ENCODE peak calls at places on chromosomes 12 and 14, in six cellular contexts. F is endothelial cell, C is mesothelial cell of epicardium, X is transverse colon, S is A673, W is stomach. M is an unnamed sample.

GRCh38 chr14:77181603-77182437 is at the start of gene TMEM63C:
- DNase-seq in S (peak; percentile 80), F (peak; percentile 64), X (peak; percentile 85), C (peak; percentile 78), W (peak; percentile 52), M (no peak)

GRCh38 chr12:106142591-106143261 is 4.0 kb upstream of the NUAK1 start:
- DNase-seq in C (no peak), X (no peak), F (no peak), S (no peak), W (no peak), M (no peak)

GRCh38 chr14:72540836-72541235 is 353.1 kb downstream of the DPF3 start:
- DNase-seq in W (no peak), X (no peak), F (no peak), S (no peak), C (no peak), M (no peak)

GRCh38 chr12:53298154-53298553 is 1.3 kb upstream of the MYG1 start:
- DNase-seq in C (no peak), W (no peak), X (no peak), S (no peak), F (no peak), M (no peak)

GRCh38 chr14:61699092-61699491 is 3.8 kb downstream of the HIF1A start:
- DNase-seq in W (no peak), F (no peak), C (no peak), X (no peak), S (no peak), M (no peak)

GRCh38 chr12:69136931-69137613 is 102.3 kb upstream of the CPSF6 start:
- DNase-seq in S (no peak), X (no peak), F (no peak), W (no peak), C (no peak), M (no peak)

GRCh38 chr14:93688239-93688666 is 100.0 kb downstream of the PRIMA1 start:
- DNase-seq in F (no peak), S (no peak), W (no peak), C (no peak), X (no peak), M (no peak)

GRCh38 chr12:96219700-96220206 is 25.6 kb downstream of the ELK3 start:
- DNase-seq in F (no peak), X (no peak), W (no peak), C (no peak), S (no peak), M (no peak)

GRCh38 chr12:11822071-11822818 is 172.8 kb downstream of the ETV6 start:
- DNase-seq in F (no peak), S (peak; percentile 87), W (peak; percentile 38), X (peak; percentile 55), C (peak; percentile 59), M (peak; percentile 62)

GRCh38 chr14:58428011-58428807 is 690 bp downstream of the KIAA0586 start:
- DNase-seq in X (peak; percentile 12), W (no peak), F (peak; percentile 10), S (peak; percentile 74), C (no peak), M (no peak)

GRCh38 chr12:88496429-88497190 is 83.7 kb downstream of the KITLG start:
- DNase-seq in S (no peak), W (no peak), C (no peak), X (no peak), F (no peak), M (no peak)

GRCh38 chr14:59632381-59632780 is 55.8 kb upstream of the CCDC175 start:
- DNase-seq in S (peak; percentile 58), C (no peak), F (peak; percentile 60), X (peak; percentile 30), W (peak; percentile 34), M (no peak)

GRCh38 chr12:4997939-4998338 is 45.7 kb upstream of the KCNA5 start:
- DNase-seq in C (no peak), X (no peak), S (peak; percentile 26), W (no peak), F (no peak), M (no peak)

GRCh38 chr14:89576132-89576923 is 159.3 kb upstream of the FOXN3 start:
- DNase-seq in S (no peak), F (no peak), X (no peak), C (no peak), W (no peak), M (no peak)

GRCh38 chr14:92897922-92898599 is 24.9 kb upstream of the CHGA start:
- DNase-seq in F (no peak), X (no peak), C (no peak), W (no peak), S (no peak), M (no peak)

GRCh38 chr12:116067892-116068291 is 209.6 kb downstream of the MED13L start:
- DNase-seq in W (no peak), S (no peak), X (no peak), C (no peak), F (no peak), M (no peak)

GRCh38 chr14:59570122-59570521 is 6.5 kb downstream of the CCDC175 start:
- DNase-seq in C (no peak), F (no peak), S (peak; percentile 56), W (no peak), X (no peak), M (no peak)

GRCh38 chr14:69054030-69054429 is 74.9 kb upstream of the ACTN1 start:
- DNase-seq in X (no peak), S (no peak), F (no peak), W (no peak), C (no peak), M (no peak)

GRCh38 chr12:82525616-82526015 is 161.1 kb upstream of the TMTC2 start:
- DNase-seq in W (no peak), X (no peak), F (no peak), S (no peak), C (no peak), M (no peak)

GRCh38 chr14:23362200-23362599 is 2.8 kb downstream of the EFS start:
- DNase-seq in X (no peak), W (no peak), S (no peak), F (no peak), C (no peak), M (no peak)

GRCh38 chr12:47400251-47400650 is 305.6 kb downstream of the RPAP3 start:
- DNase-seq in W (no peak), F (no peak), S (no peak), C (no peak), X (no peak), M (no peak)

GRCh38 chr12:52925717-52926595 is 21.1 kb upstream of the KRT8 start:
- DNase-seq in W (peak; percentile 71), F (no peak), S (no peak), C (no peak), X (peak; percentile 73), M (no peak)

GRCh38 chr14:53470351-53471043 is 317.4 kb upstream of the DDHD1 start:
- DNase-seq in F (no peak), S (no peak), X (no peak), W (no peak), C (no peak), M (no peak)

GRCh38 chr12:29521951-29522350 is 24.5 kb upstream of the OVCH1 start:
- DNase-seq in C (no peak), W (no peak), S (no peak), X (no peak), F (no peak), M (no peak)

GRCh38 chr14:81137316-81137715 is 83.4 kb downstream of the GTF2A1 start:
- DNase-seq in W (no peak), C (no peak), S (peak; percentile 7), X (no peak), F (no peak), M (no peak)

GRCh38 chr12:118034429-118035193 is 18.1 kb downstream of the RFC5 start:
- DNase-seq in S (peak; percentile 48), W (no peak), C (no peak), F (peak; percentile 11), X (peak; percentile 25), M (no peak)

GRCh38 chr14:57875985-57876384 is 10.1 kb upstream of the SLC35F4 start:
- DNase-seq in S (no peak), C (no peak), F (no peak), X (no peak), W (no peak), M (no peak)

GRCh38 chr14:60964901-60965300 is 16.0 kb downstream of the TRMT5 start:
- DNase-seq in X (no peak), F (no peak), S (no peak), W (no peak), C (no peak), M (no peak)

DNA sequence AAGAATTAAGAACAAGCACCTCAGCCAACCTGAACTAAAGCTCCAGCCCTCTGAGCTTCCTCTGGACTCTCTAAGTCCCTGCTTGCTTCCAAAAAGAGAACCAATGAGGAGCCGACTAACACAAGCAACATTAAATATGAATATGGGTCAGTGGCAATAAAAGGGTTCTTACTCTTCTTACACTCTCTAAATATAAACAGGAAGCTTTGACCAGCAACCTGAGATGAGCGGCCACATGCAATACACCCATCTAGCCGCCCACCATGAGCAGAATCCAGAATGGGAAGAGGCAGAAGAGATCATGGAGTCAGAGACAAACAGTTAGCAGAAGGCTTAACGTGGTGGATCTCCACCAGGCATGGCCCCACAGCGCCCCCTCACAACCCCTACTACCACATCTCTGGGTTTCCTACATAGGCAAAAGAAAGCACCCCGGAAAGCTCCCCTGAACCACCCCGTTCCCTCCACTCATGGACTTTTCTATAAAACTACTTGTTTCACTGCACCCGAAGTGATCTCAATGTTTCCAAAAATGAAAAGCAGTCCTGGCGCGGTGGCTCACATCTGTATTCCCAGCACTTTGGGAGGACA is 59.4 kb downstream of the TTC7B start:
- DNase-seq in F (no peak), W (peak; percentile 20), S (no peak), X (no peak), C (no peak), M (no peak)
- TF ChIP-seq CTCF in F (no peak), W (no peak), S (peak; percentile 39), X (no peak), C (no peak), M (no peak)

GRCh38 chr14:105059035-105059916 is 6.0 kb downstream of the GPR132 start:
- DNase-seq in X (no peak), W (no peak), C (no peak), S (no peak), F (no peak), M (no peak)
- TF ChIP-seq CTCF in X (no peak), W (no peak), C (no peak), S (no peak), F (no peak), M (no peak)

GRCh38 chr12:76878045-76878898 is 547 bp downstream of the CSRP2 start:
- DNase-seq in W (no peak), F (peak; percentile 48), S (peak; percentile 70), X (no peak), C (peak; percentile 53), M (no peak)
- TF ChIP-seq CTCF in W (no peak), F (no peak), S (no peak), X (peak; percentile 13), C (no peak), M (no peak)

DNA sequence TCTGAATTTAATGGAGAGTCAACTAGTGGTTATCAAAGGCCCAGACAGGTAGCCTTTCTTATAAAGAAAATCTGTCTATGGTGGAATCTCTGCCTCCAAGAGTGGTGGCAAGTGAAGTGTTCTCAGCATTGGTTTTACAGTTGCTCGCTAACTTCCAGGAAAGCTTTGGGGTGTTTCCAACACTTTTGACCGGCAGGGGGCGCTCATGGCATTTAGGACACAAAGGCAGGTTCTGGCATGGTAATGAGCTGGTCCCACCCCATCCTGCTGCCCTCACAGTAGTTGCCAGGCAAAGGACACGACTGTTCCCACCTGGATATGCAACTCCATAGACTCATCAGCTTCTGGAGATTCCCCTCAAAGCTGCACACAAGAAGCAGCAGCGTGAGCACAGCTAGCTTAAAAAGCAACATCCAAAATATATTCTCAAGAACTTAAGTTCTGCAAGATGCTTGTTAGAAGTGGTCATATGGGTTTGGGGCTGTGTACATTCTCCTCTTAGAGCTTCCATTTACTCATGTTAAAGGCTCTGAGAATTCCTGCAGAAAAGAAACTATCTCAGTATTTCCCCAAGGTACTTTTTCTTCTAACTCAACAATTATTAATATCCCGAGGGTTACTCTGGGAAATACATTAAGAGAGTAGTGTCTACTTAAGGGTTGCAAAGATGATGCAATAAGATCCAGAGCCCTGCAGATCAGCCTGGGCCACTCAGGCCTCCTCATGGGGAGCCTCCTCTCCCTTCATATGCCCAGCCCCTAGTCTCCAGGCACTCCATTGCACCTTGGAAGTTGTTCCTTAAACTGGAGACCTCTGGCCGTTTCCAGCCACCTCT is 14.8 kb downstream of the PROX2 start:
- DNase-seq in F (peak; percentile 95), C (peak; percentile 93), S (peak; percentile 90), W (peak; percentile 95), X (peak; percentile 93), M (peak; percentile 100)
- TF ChIP-seq CTCF in F (peak; percentile 88), C (peak; percentile 90), S (peak; percentile 89), W (peak; percentile 75), X (peak; percentile 84), M (peak; percentile 71)